ENCODE peak calls at places on chromosomes 11 and 22, in seven cellular contexts. V is A549, L is K562, H is IMR-90, N is GM12878, P is H1, B is HepG2. E is an unnamed sample.

GRCh38 chr11:44634401-44635281 is 69.2 kb downstream of the CD82 start:
- DNase-seq in V (peak), L (peak), H (peak), N (no peak), P (peak), B (no peak), E (peak)

GRCh38 chr11:120011836-120012235 is 126.1 kb downstream of the TRIM29 start:
- DNase-seq in V (no peak), L (no peak), H (no peak), N (no peak), P (no peak), B (no peak), E (no peak)

GRCh38 chr22:34055525-34056200 is 135.4 kb upstream of the LARGE1 start:
- DNase-seq in V (peak), L (peak), H (no peak), N (no peak), P (peak), B (peak), E (peak)

GRCh38 chr11:3147257-3147619 is 17.9 kb downstream of the OSBPL5 start:
- DNase-seq in V (no peak), L (no peak), H (no peak), N (no peak), P (no peak), B (no peak), E (no peak)

GRCh38 chr22:39408173-39408572 is 8.6 kb downstream of the TAB1 start:
- DNase-seq in V (no peak), L (no peak), H (no peak), N (no peak), P (no peak), B (no peak), E (no peak)

GRCh38 chr22:45200862-45201511 is 37.3 kb downstream of the NUP50 start:
- DNase-seq in V (no peak), L (no peak), H (peak), N (no peak), P (peak), B (no peak), E (peak)

GRCh38 chr22:26333088-26333800 is 95.8 kb upstream of the ASPHD2 start:
- DNase-seq in V (no peak), L (no peak), H (no peak), N (no peak), P (no peak), B (no peak), E (no peak)

GRCh38 chr11:16902979-16903378 is 111.2 kb downstream of the PLEKHA7 start:
- DNase-seq in V (no peak), L (no peak), H (no peak), N (peak), P (no peak), B (no peak), E (no peak)

GRCh38 chr22:24968066-24968561 is 15.6 kb downstream of the KIAA1671 start:
- DNase-seq in V (no peak), L (no peak), H (no peak), N (no peak), P (peak), B (no peak), E (no peak)

GRCh38 chr11:31422703-31423102 is 53.0 kb downstream of the DNAJC24 start:
- DNase-seq in V (no peak), L (no peak), H (no peak), N (no peak), P (no peak), B (no peak), E (no peak)

GRCh38 chr11:106624377-106624776 is 393.9 kb downstream of the GUCY1A2 start:
- DNase-seq in V (no peak), L (no peak), H (peak), N (no peak), P (no peak), B (no peak), E (no peak)

GRCh38 chr11:2301631-2302272 is at the start of the genes C11orf21 and TSPAN32:
- DNase-seq in V (no peak), L (peak), H (peak), N (no peak), P (no peak), B (peak), E (no peak)

GRCh38 chr11:33500865-33501479 is 199.7 kb downstream of the C11orf91 start:
- DNase-seq in V (no peak), L (peak), H (peak), N (no peak), P (no peak), B (peak), E (no peak)

GRCh38 chr11:19892387-19892786 is 179.8 kb downstream of the NAV2 start:
- DNase-seq in V (peak), L (no peak), H (no peak), N (no peak), P (no peak), B (no peak), E (no peak)

GRCh38 chr22:31938258-31938657 is 6.1 kb upstream of the YWHAH start:
- DNase-seq in V (no peak), L (no peak), H (no peak), N (no peak), P (no peak), B (no peak), E (no peak)

GRCh38 chr11:104003491-104003890 is 32.9 kb upstream of the DDI1 start:
- DNase-seq in V (no peak), L (no peak), H (peak), N (no peak), P (no peak), B (no peak), E (no peak)

GRCh38 chr11:12827929-12828812 is 153.9 kb downstream of the TEAD1 start:
- DNase-seq in V (no peak), L (no peak), H (peak), N (no peak), P (no peak), B (peak), E (no peak)

GRCh38 chr22:23686416-23687024 is 4.3 kb upstream of the RGL4 start:
- DNase-seq in V (no peak), L (no peak), H (no peak), N (no peak), P (no peak), B (no peak), E (no peak)

GRCh38 chr22:23689414-23689813 is 1.4 kb upstream of the RGL4 start:
- DNase-seq in V (no peak), L (no peak), H (no peak), N (no peak), P (no peak), B (no peak), E (no peak)

GRCh38 chr22:23690713-23691112 is at the start of gene RGL4:
- DNase-seq in V (no peak), L (no peak), H (no peak), N (no peak), P (no peak), B (no peak), E (no peak)

GRCh38 chr22:23688571-23688970 is 2.2 kb upstream of the RGL4 start:
- DNase-seq in V (no peak), L (no peak), H (no peak), N (no peak), P (no peak), B (no peak), E (no peak)

GRCh38 chr22:23688121-23688520 is 2.7 kb upstream of the RGL4 start:
- DNase-seq in V (no peak), L (no peak), H (no peak), N (no peak), P (no peak), B (no peak), E (no peak)
- TF ChIP-seq RFX5 in V (no peak), L (no peak), H (no peak), N (no peak), P (no peak), B (no peak), E (no peak)

GRCh38 chr11:43261775-43262174 is 50.0 kb upstream of the API5 start:
- DNase-seq in V (no peak), L (no peak), H (no peak), N (no peak), P (no peak), B (no peak), E (no peak)
- TF ChIP-seq RFX5 in V (no peak), L (no peak), H (no peak), N (no peak), P (no peak), B (no peak), E (no peak)

DNA sequence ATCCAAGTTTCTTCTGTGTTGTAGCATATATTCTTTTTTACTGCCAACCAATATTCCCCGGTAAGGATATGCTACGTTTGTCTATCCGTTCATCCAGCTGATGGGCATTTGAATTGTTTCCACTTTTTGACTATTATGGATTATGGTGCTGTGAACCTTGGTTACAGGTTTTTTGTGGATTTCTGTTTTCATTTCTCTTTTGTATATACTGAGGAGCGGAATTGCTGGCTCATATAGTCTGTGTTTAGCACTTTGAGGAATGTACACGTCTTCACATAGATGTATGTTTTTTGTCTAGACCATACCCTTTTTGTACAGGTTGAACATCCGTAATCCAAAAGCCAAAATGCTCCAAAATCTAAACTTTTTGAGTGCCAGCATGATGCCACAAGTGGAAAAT is 23.6 kb downstream of the RCOR2 start:
- DNase-seq in V (no peak), L (no peak), H (no peak), N (no peak), P (no peak), B (no peak), E (no peak)
- TF ChIP-seq RFX5 in V (no peak), L (no peak), H (no peak), N (no peak), P (no peak), B (no peak), E (no peak)

GRCh38 chr11:92769125-92769524 is 200.3 kb upstream of the MTNR1B start:
- DNase-seq in V (no peak), L (no peak), H (no peak), N (no peak), P (no peak), B (no peak), E (no peak)

GRCh38 chr11:92770419-92770818 is 199.0 kb upstream of the MTNR1B start:
- DNase-seq in V (no peak), L (no peak), H (no peak), N (no peak), P (no peak), B (no peak), E (no peak)

GRCh38 chr11:92767416-92767815 is 202.0 kb upstream of the MTNR1B start:
- DNase-seq in V (no peak), L (no peak), H (no peak), N (no peak), P (no peak), B (no peak), E (no peak)

GRCh38 chr11:92775277-92775676 is 194.2 kb upstream of the MTNR1B start:
- DNase-seq in V (no peak), L (no peak), H (no peak), N (no peak), P (no peak), B (no peak), E (no peak)

DNA sequence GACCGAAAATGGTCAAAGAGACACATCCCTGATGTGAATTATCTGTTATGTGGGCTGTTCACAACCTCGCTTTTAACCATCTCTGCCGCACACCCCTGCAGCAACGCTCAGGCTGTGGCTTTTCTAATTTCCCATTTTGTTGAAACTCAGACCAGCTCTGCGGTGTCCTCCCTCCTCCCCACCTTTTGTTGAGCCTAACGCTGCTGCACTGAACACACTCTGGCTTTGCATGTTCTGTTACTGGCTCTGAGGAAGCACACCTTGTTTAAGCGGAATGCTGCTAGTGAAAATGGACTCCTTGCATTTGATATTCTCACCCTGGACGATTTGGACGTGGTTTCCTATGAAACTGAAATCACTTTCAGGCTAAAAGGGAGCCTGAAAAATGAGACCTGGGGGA is 198.5 kb upstream of the MTNR1B start:
- DNase-seq in V (no peak), L (no peak), H (no peak), N (no peak), P (no peak), B (no peak), E (no peak)
- TF ChIP-seq RFX5 in V (no peak), L (no peak), H (no peak), N (no peak), P (no peak), B (no peak), E (no peak)

DNA sequence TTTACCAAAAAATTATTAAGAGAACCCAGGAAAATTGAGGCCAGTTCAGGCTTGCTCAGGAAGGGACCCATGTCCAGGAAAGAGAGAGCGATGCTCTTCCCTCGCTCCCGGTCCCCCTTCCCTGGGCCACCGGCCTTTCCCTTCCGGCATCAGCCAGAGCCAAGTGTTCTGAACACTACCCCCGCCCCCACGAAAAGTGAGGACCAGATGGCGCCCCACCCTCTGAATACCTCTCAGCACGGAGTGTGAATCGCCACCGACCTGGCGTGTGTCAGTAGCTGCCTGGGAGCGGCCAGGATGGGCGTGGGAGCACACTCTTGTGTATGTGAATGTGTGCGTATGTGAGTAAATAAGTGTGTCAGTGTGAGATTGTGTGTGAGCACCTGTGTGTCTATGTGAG is 20.2 kb downstream of the RPS6KA4 start:
- DNase-seq in V (no peak), L (no peak), H (no peak), N (no peak), P (no peak), B (no peak), E (no peak)
- TF ChIP-seq RFX5 in V (no peak), L (no peak), H (no peak), N (no peak), P (no peak), B (no peak), E (no peak)

GRCh38 chr11:131511794-131512193 is 141.4 kb downstream of the NTM start:
- DNase-seq in V (no peak), L (peak), H (no peak), N (no peak), P (peak), B (peak), E (peak)
- TF ChIP-seq RFX5 in V (no peak), L (no peak), H (no peak), N (no peak), P (no peak), B (no peak), E (no peak)

DNA sequence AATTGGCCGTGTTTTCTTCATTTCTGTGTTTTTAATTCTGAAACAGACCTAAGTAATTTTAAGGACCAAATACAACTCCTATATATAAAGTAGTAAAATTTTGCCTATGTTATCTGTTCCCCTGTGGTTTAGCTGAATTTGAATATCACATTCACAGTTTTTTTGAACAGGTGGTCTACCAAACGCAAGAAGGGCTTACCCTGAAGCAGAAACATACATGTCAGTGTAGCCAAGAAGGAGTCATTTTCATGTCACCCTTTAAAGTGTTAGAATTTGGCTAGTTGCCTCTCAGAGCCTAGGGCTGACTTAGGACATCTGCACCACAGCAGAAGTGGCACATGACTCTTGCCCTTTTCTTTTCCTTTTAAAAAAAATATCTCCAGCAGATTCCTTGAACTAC is 34.3 kb downstream of the MYBPC3 start:
- DNase-seq in V (no peak), L (no peak), H (no peak), N (no peak), P (no peak), B (no peak), E (no peak)
- TF ChIP-seq RFX5 in V (no peak), L (no peak), H (no peak), N (no peak), P (no peak), B (no peak), E (no peak)

GRCh38 chr11:128686745-128687177 is 7.1 kb upstream of the FLI1 start:
- DNase-seq in V (no peak), L (no peak), H (peak), N (no peak), P (peak), B (no peak), E (peak)
- TF ChIP-seq RFX5 in V (no peak), L (no peak), H (no peak), N (no peak), P (no peak), B (no peak), E (no peak)

GRCh38 chr11:75233688-75234295 is 6.8 kb upstream of the TPBGL start:
- DNase-seq in V (no peak), L (peak), H (peak), N (no peak), P (peak), B (peak), E (no peak)
- TF ChIP-seq RFX5 in V (no peak), L (no peak), H (no peak), N (no peak), P (no peak), B (no peak), E (no peak)

GRCh38 chr11:10387209-10388083 is 67.6 kb upstream of the AMPD3 start:
- DNase-seq in V (no peak), L (no peak), H (peak), N (no peak), P (peak), B (no peak), E (no peak)
- TF ChIP-seq RFX5 in V (no peak), L (no peak), H (no peak), N (no peak), P (no peak), B (no peak), E (no peak)

E was measured in SK-N-SH.